ENCODE peak calls at places on chromosomes 5 and 9, in four cellular contexts. One of them, this sample, is unnamed. For H3K9me3, the result is how much of the 10 kb centered on the place peaks cover.

GRCh38 chr9:129505270-129505881 is 115.5 kb downstream of the C9orf50 start:
- DNase-seq in breast epithelium: no peak
- DNase-seq in pancreas: peak
- DNase-seq in astrocyte: no peak
- DNase-seq in this sample: no peak

GRCh38 chr9:79129865-79130480 is 441.8 kb upstream of the TLE4 start:
- DNase-seq in astrocyte: peak
- DNase-seq in breast epithelium: no peak
- DNase-seq in pancreas: peak
- DNase-seq in this sample: no peak

GRCh38 chr5:109038209-109038840 is 290.6 kb downstream of the FER start:
- DNase-seq in pancreas: no peak
- DNase-seq in astrocyte: no peak
- DNase-seq in breast epithelium: no peak
- DNase-seq in this sample: no peak

GRCh38 chr5:125023673-125024072 is 277.2 kb upstream of the ZNF608 start:
- DNase-seq in astrocyte: peak
- DNase-seq in pancreas: no peak
- DNase-seq in breast epithelium: no peak
- DNase-seq in this sample: no peak

GRCh38 chr5:123215929-123216702 is 127.1 kb downstream of the PRDM6 start:
- DNase-seq in pancreas: no peak
- DNase-seq in astrocyte: no peak
- DNase-seq in breast epithelium: no peak
- DNase-seq in this sample: no peak

GRCh38 chr9:90814355-90814754 is 12.7 kb downstream of the SYK start:
- DNase-seq in astrocyte: no peak
- DNase-seq in pancreas: no peak
- DNase-seq in breast epithelium: no peak
- DNase-seq in this sample: no peak

GRCh38 chr5:107104774-107105050 is 566.0 kb downstream of the EFNA5 start:
- DNase-seq in astrocyte: no peak
- DNase-seq in pancreas: no peak
- DNase-seq in breast epithelium: no peak
- DNase-seq in this sample: no peak

GRCh38 chr9:23590601-23591000 is 235.4 kb downstream of the ELAVL2 start:
- DNase-seq in pancreas: no peak
- DNase-seq in breast epithelium: no peak
- DNase-seq in astrocyte: no peak
- DNase-seq in this sample: no peak

GRCh38 chr5:180527659-180528058 is 33.5 kb downstream of the CNOT6 start:
- DNase-seq in breast epithelium: no peak
- DNase-seq in pancreas: no peak
- DNase-seq in astrocyte: no peak
- DNase-seq in this sample: no peak
- H3K9me3 ChIP-seq in breast epithelium: under half
- H3K9me3 ChIP-seq in pancreas: under half
- H3K9me3 ChIP-seq in astrocyte: under half
- H3K9me3 ChIP-seq in this sample: under half

GRCh38 chr5:141441571-141442170 is 11.4 kb downstream of the PCDHGA12 start:
- DNase-seq in astrocyte: no peak
- DNase-seq in pancreas: no peak
- DNase-seq in breast epithelium: no peak
- DNase-seq in this sample: no peak
- H3K9me3 ChIP-seq in astrocyte: under half
- H3K9me3 ChIP-seq in pancreas: under half
- H3K9me3 ChIP-seq in breast epithelium: half or more
- H3K9me3 ChIP-seq in this sample: under half

GRCh38 chr5:141420855-141421488 is at the start of gene PCDHGA11:
- DNase-seq in pancreas: no peak
- DNase-seq in breast epithelium: no peak
- DNase-seq in astrocyte: peak
- DNase-seq in this sample: no peak

GRCh38 chr5:141422742-141423291 is 2.0 kb downstream of the PCDHGA11 start:
- DNase-seq in pancreas: no peak
- DNase-seq in astrocyte: no peak
- DNase-seq in breast epithelium: no peak
- DNase-seq in this sample: no peak

GRCh38 chr5:141419074-141419880 is 1.6 kb upstream of the PCDHGA11 start:
- DNase-seq in breast epithelium: no peak
- DNase-seq in astrocyte: no peak
- DNase-seq in pancreas: no peak
- DNase-seq in this sample: no peak

GRCh38 chr5:141421489-141421855 is 621 bp downstream of the PCDHGA11 start:
- DNase-seq in astrocyte: no peak
- DNase-seq in breast epithelium: no peak
- DNase-seq in pancreas: no peak
- DNase-seq in this sample: no peak
- H3K9me3 ChIP-seq in astrocyte: half or more
- H3K9me3 ChIP-seq in breast epithelium: half or more
- H3K9me3 ChIP-seq in pancreas: half or more
- H3K9me3 ChIP-seq in this sample: under half

GRCh38 chr9:8134629-8135028 is 335.1 kb upstream of the DMAC1 start:
- DNase-seq in pancreas: no peak
- DNase-seq in astrocyte: no peak
- DNase-seq in breast epithelium: no peak
- DNase-seq in this sample: no peak
- H3K9me3 ChIP-seq in pancreas: under half
- H3K9me3 ChIP-seq in astrocyte: under half
- H3K9me3 ChIP-seq in breast epithelium: under half
- H3K9me3 ChIP-seq in this sample: under half

GRCh38 chr5:154881986-154882385 is 23.6 kb downstream of the CNOT8 start:
- DNase-seq in breast epithelium: no peak
- DNase-seq in pancreas: no peak
- DNase-seq in astrocyte: no peak
- DNase-seq in this sample: no peak
- H3K9me3 ChIP-seq in breast epithelium: under half
- H3K9me3 ChIP-seq in pancreas: under half
- H3K9me3 ChIP-seq in astrocyte: under half
- H3K9me3 ChIP-seq in this sample: under half

GRCh38 chr5:90550963-90551362 is 7.6 kb upstream of the ADGRV1 start:
- DNase-seq in pancreas: no peak
- DNase-seq in breast epithelium: no peak
- DNase-seq in astrocyte: no peak
- DNase-seq in this sample: no peak

GRCh38 chr5:90554358-90555006 is 4.1 kb upstream of the ADGRV1 start:
- DNase-seq in pancreas: no peak
- DNase-seq in breast epithelium: no peak
- DNase-seq in astrocyte: no peak
- DNase-seq in this sample: no peak

GRCh38 chr5:90551376-90551775 is 7.2 kb upstream of the ADGRV1 start:
- DNase-seq in pancreas: no peak
- DNase-seq in breast epithelium: no peak
- DNase-seq in astrocyte: no peak
- DNase-seq in this sample: no peak

GRCh38 chr5:90555666-90556065 is 2.9 kb upstream of the ADGRV1 start:
- DNase-seq in pancreas: no peak
- DNase-seq in astrocyte: no peak
- DNase-seq in breast epithelium: no peak
- DNase-seq in this sample: no peak

DNA sequence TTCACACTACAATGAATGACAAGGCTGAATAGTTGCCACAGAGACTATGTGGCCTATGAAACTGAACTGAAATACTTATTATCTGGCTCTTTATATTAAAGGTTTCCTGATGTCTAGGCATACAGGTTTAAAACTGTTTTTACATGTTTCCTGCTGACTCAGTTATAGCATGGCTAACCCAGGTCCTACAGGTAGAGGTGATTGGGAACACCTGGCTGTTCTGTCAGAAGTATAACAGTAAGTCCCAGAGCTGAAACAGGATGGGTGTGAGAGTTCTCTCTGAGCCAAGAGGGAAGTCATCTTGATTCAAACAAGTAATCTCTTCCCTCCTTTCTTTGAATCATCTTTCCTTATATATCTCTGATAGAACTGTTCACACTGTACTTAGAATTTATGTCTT is 4.9 kb upstream of the ADGRV1 start:
- DNase-seq in breast epithelium: no peak
- DNase-seq in astrocyte: no peak
- DNase-seq in pancreas: no peak
- DNase-seq in this sample: no peak
- H3K9me3 ChIP-seq in breast epithelium: under half
- H3K9me3 ChIP-seq in astrocyte: under half
- H3K9me3 ChIP-seq in pancreas: under half
- H3K9me3 ChIP-seq in this sample: under half

This sample was measured in T-helper 17 cell.